ENCODE peak calls at places on chromosomes 6 and 20, in six cellular contexts. One of them, this sample, is unnamed.
A peak's percentile ranks its signal among the peaks of the same experiment; 100 is the strongest.

GRCh38 chr6:3376888-3377535 is 79.8 kb downstream of the SLC22A23 start:
- DNase-seq in astrocyte: no peak
- DNase-seq in upper lobe of right lung: no peak
- DNase-seq in stimulated activated CD8-positive, alpha-beta memory T cell treated with anti-CD3 and anti-CD28 coated beads, Interleukin-2, amount 100 ng/mL, for 1 hour: no peak
- DNase-seq in stimulated activated CD4-positive, alpha-beta T cell treated with anti-CD3 and anti-CD28 coated beads, Interleukin-12 subunit alpha, Interleukin-12 subunit beta, amount 100 ng/mL, for 24 hours: no peak
- DNase-seq in NCI-H146: no peak
- DNase-seq in this sample: no peak

GRCh38 chr6:149925974-149926777 is 3.3 kb upstream of the RAET1G start:
- DNase-seq in upper lobe of right lung: peak; percentile 93
- DNase-seq in stimulated activated CD8-positive, alpha-beta memory T cell treated with anti-CD3 and anti-CD28 coated beads, Interleukin-2, amount 100 ng/mL, for 1 hour: no peak
- DNase-seq in astrocyte: peak; percentile 52
- DNase-seq in stimulated activated CD4-positive, alpha-beta T cell treated with anti-CD3 and anti-CD28 coated beads, Interleukin-12 subunit alpha, Interleukin-12 subunit beta, amount 100 ng/mL, for 24 hours: peak; percentile 90
- DNase-seq in NCI-H146: peak; percentile 87
- DNase-seq in this sample: peak; percentile 92

GRCh38 chr6:43900560-43901329 is 130.7 kb downstream of the VEGFA start:
- DNase-seq in stimulated activated CD8-positive, alpha-beta memory T cell treated with anti-CD3 and anti-CD28 coated beads, Interleukin-2, amount 100 ng/mL, for 1 hour: no peak
- DNase-seq in upper lobe of right lung: no peak
- DNase-seq in astrocyte: no peak
- DNase-seq in stimulated activated CD4-positive, alpha-beta T cell treated with anti-CD3 and anti-CD28 coated beads, Interleukin-12 subunit alpha, Interleukin-12 subunit beta, amount 100 ng/mL, for 24 hours: no peak
- DNase-seq in NCI-H146: peak; percentile 35
- DNase-seq in this sample: no peak

GRCh38 chr20:62143976-62144825 is 632 bp downstream of the SS18L1 start:
- DNase-seq in astrocyte: peak; percentile 55
- DNase-seq in stimulated activated CD8-positive, alpha-beta memory T cell treated with anti-CD3 and anti-CD28 coated beads, Interleukin-2, amount 100 ng/mL, for 1 hour: no peak
- DNase-seq in upper lobe of right lung: peak; percentile 86
- DNase-seq in NCI-H146: peak; percentile 51
- DNase-seq in stimulated activated CD4-positive, alpha-beta T cell treated with anti-CD3 and anti-CD28 coated beads, Interleukin-12 subunit alpha, Interleukin-12 subunit beta, amount 100 ng/mL, for 24 hours: peak; percentile 57
- DNase-seq in this sample: peak; percentile 70

GRCh38 chr20:61520761-61521460 is 268.9 kb downstream of the CDH4 start:
- DNase-seq in upper lobe of right lung: peak; percentile 26
- DNase-seq in stimulated activated CD8-positive, alpha-beta memory T cell treated with anti-CD3 and anti-CD28 coated beads, Interleukin-2, amount 100 ng/mL, for 1 hour: no peak
- DNase-seq in astrocyte: peak; percentile 88
- DNase-seq in stimulated activated CD4-positive, alpha-beta T cell treated with anti-CD3 and anti-CD28 coated beads, Interleukin-12 subunit alpha, Interleukin-12 subunit beta, amount 100 ng/mL, for 24 hours: no peak
- DNase-seq in NCI-H146: no peak
- DNase-seq in this sample: no peak

GRCh38 chr6:44831002-44831610 is 443.6 kb downstream of the CDC5L start:
- DNase-seq in upper lobe of right lung: no peak
- DNase-seq in stimulated activated CD4-positive, alpha-beta T cell treated with anti-CD3 and anti-CD28 coated beads, Interleukin-12 subunit alpha, Interleukin-12 subunit beta, amount 100 ng/mL, for 24 hours: no peak
- DNase-seq in astrocyte: peak; percentile 82
- DNase-seq in stimulated activated CD8-positive, alpha-beta memory T cell treated with anti-CD3 and anti-CD28 coated beads, Interleukin-2, amount 100 ng/mL, for 1 hour: no peak
- DNase-seq in NCI-H146: no peak
- DNase-seq in this sample: no peak

GRCh38 chr20:25287631-25288290 is 39.9 kb downstream of the PYGB start:
- DNase-seq in stimulated activated CD4-positive, alpha-beta T cell treated with anti-CD3 and anti-CD28 coated beads, Interleukin-12 subunit alpha, Interleukin-12 subunit beta, amount 100 ng/mL, for 24 hours: no peak
- DNase-seq in NCI-H146: no peak
- DNase-seq in stimulated activated CD8-positive, alpha-beta memory T cell treated with anti-CD3 and anti-CD28 coated beads, Interleukin-2, amount 100 ng/mL, for 1 hour: no peak
- DNase-seq in astrocyte: no peak
- DNase-seq in upper lobe of right lung: peak; percentile 41
- DNase-seq in this sample: no peak

GRCh38 chr20:7911586-7912330 is 28.5 kb downstream of the HAO1 start:
- DNase-seq in astrocyte: no peak
- DNase-seq in stimulated activated CD8-positive, alpha-beta memory T cell treated with anti-CD3 and anti-CD28 coated beads, Interleukin-2, amount 100 ng/mL, for 1 hour: no peak
- DNase-seq in stimulated activated CD4-positive, alpha-beta T cell treated with anti-CD3 and anti-CD28 coated beads, Interleukin-12 subunit alpha, Interleukin-12 subunit beta, amount 100 ng/mL, for 24 hours: no peak
- DNase-seq in upper lobe of right lung: no peak
- DNase-seq in NCI-H146: no peak
- DNase-seq in this sample: no peak

GRCh38 chr20:2707353-2708072 is 14.9 kb downstream of the EBF4 start:
- DNase-seq in stimulated activated CD4-positive, alpha-beta T cell treated with anti-CD3 and anti-CD28 coated beads, Interleukin-12 subunit alpha, Interleukin-12 subunit beta, amount 100 ng/mL, for 24 hours: no peak
- DNase-seq in NCI-H146: no peak
- DNase-seq in astrocyte: no peak
- DNase-seq in upper lobe of right lung: no peak
- DNase-seq in stimulated activated CD8-positive, alpha-beta memory T cell treated with anti-CD3 and anti-CD28 coated beads, Interleukin-2, amount 100 ng/mL, for 1 hour: no peak
- DNase-seq in this sample: no peak

GRCh38 chr6:138493413-138493812 is 5.9 kb downstream of the NHSL1 start:
- DNase-seq in stimulated activated CD8-positive, alpha-beta memory T cell treated with anti-CD3 and anti-CD28 coated beads, Interleukin-2, amount 100 ng/mL, for 1 hour: no peak
- DNase-seq in astrocyte: peak; percentile 88
- DNase-seq in NCI-H146: peak; percentile 54
- DNase-seq in upper lobe of right lung: no peak
- DNase-seq in stimulated activated CD4-positive, alpha-beta T cell treated with anti-CD3 and anti-CD28 coated beads, Interleukin-12 subunit alpha, Interleukin-12 subunit beta, amount 100 ng/mL, for 24 hours: no peak
- DNase-seq in this sample: no peak

GRCh38 chr6:74091133-74091793 is 395.3 kb downstream of the CD109 start:
- DNase-seq in stimulated activated CD4-positive, alpha-beta T cell treated with anti-CD3 and anti-CD28 coated beads, Interleukin-12 subunit alpha, Interleukin-12 subunit beta, amount 100 ng/mL, for 24 hours: no peak
- DNase-seq in NCI-H146: peak; percentile 36
- DNase-seq in upper lobe of right lung: no peak
- DNase-seq in astrocyte: peak; percentile 9
- DNase-seq in stimulated activated CD8-positive, alpha-beta memory T cell treated with anti-CD3 and anti-CD28 coated beads, Interleukin-2, amount 100 ng/mL, for 1 hour: no peak
- DNase-seq in this sample: no peak

GRCh38 chr6:136401749-136402148 is 112.1 kb upstream of the BCLAF1 start:
- DNase-seq in astrocyte: peak; percentile 77
- DNase-seq in stimulated activated CD8-positive, alpha-beta memory T cell treated with anti-CD3 and anti-CD28 coated beads, Interleukin-2, amount 100 ng/mL, for 1 hour: no peak
- DNase-seq in NCI-H146: no peak
- DNase-seq in upper lobe of right lung: no peak
- DNase-seq in stimulated activated CD4-positive, alpha-beta T cell treated with anti-CD3 and anti-CD28 coated beads, Interleukin-12 subunit alpha, Interleukin-12 subunit beta, amount 100 ng/mL, for 24 hours: no peak
- DNase-seq in this sample: no peak

GRCh38 chr6:9576521-9576920 is 838.4 kb downstream of the TFAP2A start:
- DNase-seq in stimulated activated CD4-positive, alpha-beta T cell treated with anti-CD3 and anti-CD28 coated beads, Interleukin-12 subunit alpha, Interleukin-12 subunit beta, amount 100 ng/mL, for 24 hours: no peak
- DNase-seq in stimulated activated CD8-positive, alpha-beta memory T cell treated with anti-CD3 and anti-CD28 coated beads, Interleukin-2, amount 100 ng/mL, for 1 hour: no peak
- DNase-seq in astrocyte: no peak
- DNase-seq in upper lobe of right lung: no peak
- DNase-seq in NCI-H146: no peak
- DNase-seq in this sample: no peak

GRCh38 chr6:28474441-28475219 is 31.3 kb upstream of the ZSCAN23 start:
- DNase-seq in stimulated activated CD4-positive, alpha-beta T cell treated with anti-CD3 and anti-CD28 coated beads, Interleukin-12 subunit alpha, Interleukin-12 subunit beta, amount 100 ng/mL, for 24 hours: no peak
- DNase-seq in astrocyte: peak; percentile 76
- DNase-seq in stimulated activated CD8-positive, alpha-beta memory T cell treated with anti-CD3 and anti-CD28 coated beads, Interleukin-2, amount 100 ng/mL, for 1 hour: no peak
- DNase-seq in upper lobe of right lung: no peak
- DNase-seq in NCI-H146: peak; percentile 75
- DNase-seq in this sample: no peak

GRCh38 chr20:33719277-33719988 is 677 bp downstream of the PXMP4 start:
- DNase-seq in stimulated activated CD4-positive, alpha-beta T cell treated with anti-CD3 and anti-CD28 coated beads, Interleukin-12 subunit alpha, Interleukin-12 subunit beta, amount 100 ng/mL, for 24 hours: no peak
- DNase-seq in upper lobe of right lung: no peak
- DNase-seq in astrocyte: no peak
- DNase-seq in stimulated activated CD8-positive, alpha-beta memory T cell treated with anti-CD3 and anti-CD28 coated beads, Interleukin-2, amount 100 ng/mL, for 1 hour: no peak
- DNase-seq in NCI-H146: peak; percentile 34
- DNase-seq in this sample: no peak

GRCh38 chr6:148758492-148758891 is 11.7 kb downstream of the UST start:
- DNase-seq in stimulated activated CD4-positive, alpha-beta T cell treated with anti-CD3 and anti-CD28 coated beads, Interleukin-12 subunit alpha, Interleukin-12 subunit beta, amount 100 ng/mL, for 24 hours: peak; percentile 13
- DNase-seq in NCI-H146: no peak
- DNase-seq in upper lobe of right lung: no peak
- DNase-seq in astrocyte: no peak
- DNase-seq in stimulated activated CD8-positive, alpha-beta memory T cell treated with anti-CD3 and anti-CD28 coated beads, Interleukin-2, amount 100 ng/mL, for 1 hour: no peak
- DNase-seq in this sample: no peak

GRCh38 chr6:94670017-94670416 is 907.3 kb upstream of the MANEA start:
- DNase-seq in stimulated activated CD4-positive, alpha-beta T cell treated with anti-CD3 and anti-CD28 coated beads, Interleukin-12 subunit alpha, Interleukin-12 subunit beta, amount 100 ng/mL, for 24 hours: no peak
- DNase-seq in NCI-H146: no peak
- DNase-seq in stimulated activated CD8-positive, alpha-beta memory T cell treated with anti-CD3 and anti-CD28 coated beads, Interleukin-2, amount 100 ng/mL, for 1 hour: no peak
- DNase-seq in upper lobe of right lung: no peak
- DNase-seq in astrocyte: no peak
- DNase-seq in this sample: no peak

GRCh38 chr20:62068997-62069396 is 3.3 kb upstream of the TAF4 start:
- DNase-seq in NCI-H146: no peak
- DNase-seq in stimulated activated CD8-positive, alpha-beta memory T cell treated with anti-CD3 and anti-CD28 coated beads, Interleukin-2, amount 100 ng/mL, for 1 hour: no peak
- DNase-seq in stimulated activated CD4-positive, alpha-beta T cell treated with anti-CD3 and anti-CD28 coated beads, Interleukin-12 subunit alpha, Interleukin-12 subunit beta, amount 100 ng/mL, for 24 hours: no peak
- DNase-seq in upper lobe of right lung: no peak
- DNase-seq in astrocyte: no peak
- DNase-seq in this sample: no peak

GRCh38 chr20:1469925-1470571 is 3.4 kb upstream of the NSFL1C start:
- DNase-seq in NCI-H146: peak; percentile 75
- DNase-seq in upper lobe of right lung: peak; percentile 88
- DNase-seq in stimulated activated CD4-positive, alpha-beta T cell treated with anti-CD3 and anti-CD28 coated beads, Interleukin-12 subunit alpha, Interleukin-12 subunit beta, amount 100 ng/mL, for 24 hours: peak; percentile 16
- DNase-seq in stimulated activated CD8-positive, alpha-beta memory T cell treated with anti-CD3 and anti-CD28 coated beads, Interleukin-2, amount 100 ng/mL, for 1 hour: no peak
- DNase-seq in astrocyte: peak; percentile 99
- DNase-seq in this sample: peak; percentile 83

GRCh38 chr6:155200012-155200411 is 63.8 kb upstream of the CLDN20 start:
- DNase-seq in upper lobe of right lung: no peak
- DNase-seq in astrocyte: peak; percentile 53
- DNase-seq in NCI-H146: no peak
- DNase-seq in stimulated activated CD4-positive, alpha-beta T cell treated with anti-CD3 and anti-CD28 coated beads, Interleukin-12 subunit alpha, Interleukin-12 subunit beta, amount 100 ng/mL, for 24 hours: no peak
- DNase-seq in stimulated activated CD8-positive, alpha-beta memory T cell treated with anti-CD3 and anti-CD28 coated beads, Interleukin-2, amount 100 ng/mL, for 1 hour: no peak
- DNase-seq in this sample: no peak

GRCh38 chr6:5256952-5257351 is 3.8 kb downstream of the LYRM4 start:
- DNase-seq in upper lobe of right lung: no peak
- DNase-seq in astrocyte: no peak
- DNase-seq in stimulated activated CD4-positive, alpha-beta T cell treated with anti-CD3 and anti-CD28 coated beads, Interleukin-12 subunit alpha, Interleukin-12 subunit beta, amount 100 ng/mL, for 24 hours: no peak
- DNase-seq in stimulated activated CD8-positive, alpha-beta memory T cell treated with anti-CD3 and anti-CD28 coated beads, Interleukin-2, amount 100 ng/mL, for 1 hour: no peak
- DNase-seq in NCI-H146: no peak
- DNase-seq in this sample: no peak

GRCh38 chr6:117167520-117168271 is 97.7 kb upstream of the VGLL2 start:
- DNase-seq in NCI-H146: no peak
- DNase-seq in astrocyte: peak; percentile 35
- DNase-seq in upper lobe of right lung: no peak
- DNase-seq in stimulated activated CD4-positive, alpha-beta T cell treated with anti-CD3 and anti-CD28 coated beads, Interleukin-12 subunit alpha, Interleukin-12 subunit beta, amount 100 ng/mL, for 24 hours: no peak
- DNase-seq in stimulated activated CD8-positive, alpha-beta memory T cell treated with anti-CD3 and anti-CD28 coated beads, Interleukin-2, amount 100 ng/mL, for 1 hour: no peak
- DNase-seq in this sample: no peak

GRCh38 chr20:44017905-44018683 is 103.4 kb downstream of the TOX2 start:
- DNase-seq in upper lobe of right lung: peak; percentile 80
- DNase-seq in stimulated activated CD4-positive, alpha-beta T cell treated with anti-CD3 and anti-CD28 coated beads, Interleukin-12 subunit alpha, Interleukin-12 subunit beta, amount 100 ng/mL, for 24 hours: no peak
- DNase-seq in NCI-H146: peak; percentile 91
- DNase-seq in astrocyte: peak; percentile 88
- DNase-seq in stimulated activated CD8-positive, alpha-beta memory T cell treated with anti-CD3 and anti-CD28 coated beads, Interleukin-2, amount 100 ng/mL, for 1 hour: no peak
- DNase-seq in this sample: peak; percentile 47

GRCh38 chr20:64179805-64180204 is 15.6 kb downstream of the MYT1 start:
- DNase-seq in NCI-H146: no peak
- DNase-seq in upper lobe of right lung: no peak
- DNase-seq in stimulated activated CD4-positive, alpha-beta T cell treated with anti-CD3 and anti-CD28 coated beads, Interleukin-12 subunit alpha, Interleukin-12 subunit beta, amount 100 ng/mL, for 24 hours: no peak
- DNase-seq in stimulated activated CD8-positive, alpha-beta memory T cell treated with anti-CD3 and anti-CD28 coated beads, Interleukin-2, amount 100 ng/mL, for 1 hour: no peak
- DNase-seq in astrocyte: no peak
- DNase-seq in this sample: no peak

GRCh38 chr6:134029495-134030455 is 22.6 kb downstream of the SLC2A12 start:
- DNase-seq in astrocyte: no peak
- DNase-seq in upper lobe of right lung: no peak
- DNase-seq in stimulated activated CD8-positive, alpha-beta memory T cell treated with anti-CD3 and anti-CD28 coated beads, Interleukin-2, amount 100 ng/mL, for 1 hour: no peak
- DNase-seq in stimulated activated CD4-positive, alpha-beta T cell treated with anti-CD3 and anti-CD28 coated beads, Interleukin-12 subunit alpha, Interleukin-12 subunit beta, amount 100 ng/mL, for 24 hours: no peak
- DNase-seq in NCI-H146: peak; percentile 81
- DNase-seq in this sample: no peak

GRCh38 chr6:132962936-132963579 is 148.7 kb downstream of the RPS12 start:
- DNase-seq in upper lobe of right lung: peak; percentile 73
- DNase-seq in NCI-H146: peak; percentile 93
- DNase-seq in stimulated activated CD8-positive, alpha-beta memory T cell treated with anti-CD3 and anti-CD28 coated beads, Interleukin-2, amount 100 ng/mL, for 1 hour: peak; percentile 1
- DNase-seq in astrocyte: peak; percentile 39
- DNase-seq in stimulated activated CD4-positive, alpha-beta T cell treated with anti-CD3 and anti-CD28 coated beads, Interleukin-12 subunit alpha, Interleukin-12 subunit beta, amount 100 ng/mL, for 24 hours: peak; percentile 62
- DNase-seq in this sample: peak; percentile 76

GRCh38 chr6:72865467-72865866 is 243.6 kb downstream of the KCNQ5 start:
- DNase-seq in stimulated activated CD4-positive, alpha-beta T cell treated with anti-CD3 and anti-CD28 coated beads, Interleukin-12 subunit alpha, Interleukin-12 subunit beta, amount 100 ng/mL, for 24 hours: no peak
- DNase-seq in upper lobe of right lung: no peak
- DNase-seq in NCI-H146: no peak
- DNase-seq in astrocyte: peak; percentile 31
- DNase-seq in stimulated activated CD8-positive, alpha-beta memory T cell treated with anti-CD3 and anti-CD28 coated beads, Interleukin-2, amount 100 ng/mL, for 1 hour: no peak
- DNase-seq in this sample: no peak

This sample was measured in sciatic nerve.